ENCODE peak calls at places on chromosomes 6 and 20, in four cellular contexts. S, Z, D and K are unnamed samples.

GRCh38 chr20:16187956-16188616 is 385.2 kb downstream of the KIF16B start:
- DNase-seq in D (no peak), Z (no peak), S (no peak), K (no peak)

GRCh38 chr6:26414281-26414680 is 12.2 kb downstream of the BTN3A1 start:
- DNase-seq in Z (no peak), D (no peak), S (no peak), K (no peak)

GRCh38 chr20:35369804-35370203 is 42.0 kb downstream of the UQCC1 start:
- DNase-seq in Z (no peak), D (no peak), S (no peak), K (no peak)

GRCh38 chr6:106913676-106914280 is 60.8 kb downstream of the CD24 start:
- DNase-seq in Z (no peak), D (no peak), S (no peak), K (no peak)

GRCh38 chr20:21518292-21518991 is 4.6 kb upstream of the NKX2-2 start:
- DNase-seq in D (no peak), Z (no peak), S (peak), K (no peak)

GRCh38 chr6:130846507-130846906 is 19.3 kb downstream of the SMLR1 start:
- DNase-seq in S (no peak), D (no peak), Z (no peak), K (no peak)

GRCh38 chr6:17949168-17949567 is 38.3 kb downstream of the KIF13A start:
- DNase-seq in S (no peak), D (no peak), Z (no peak), K (no peak)

GRCh38 chr6:109853951-109854350 is 124.2 kb upstream of the GPR6 start:
- DNase-seq in D (no peak), Z (no peak), S (no peak), K (no peak)

GRCh38 chr20:25865715-25866656 is 169.3 kb upstream of the ZNF337 start:
- DNase-seq in S (peak), D (peak), Z (peak), K (peak)

GRCh38 chr6:12507641-12508040 is 208.9 kb upstream of the PHACTR1 start:
- DNase-seq in S (no peak), Z (no peak), D (no peak), K (no peak)

GRCh38 chr6:42374027-42374669 is 77.6 kb downstream of the TRERF1 start:
- DNase-seq in Z (no peak), S (no peak), D (no peak), K (no peak)

GRCh38 chr20:54194724-54195438 is 13.0 kb upstream of the PFDN4 start:
- DNase-seq in Z (no peak), S (no peak), D (no peak), K (no peak)